ENCODE peak calls at places on chromosome 10, in four cellular contexts. Z, F, N and K are unnamed samples.
A peak's percentile ranks its signal among the peaks of the same experiment; 100 is the strongest.

GRCh38 chr10:67224553-67224952 is 298.7 kb downstream of the LRRTM3 start:
- DNase-seq in Z (peak; percentile 35), F (no peak), N (no peak), K (no peak)

GRCh38 chr10:69101451-69102095 is 13.7 kb downstream of the SRGN start:
- DNase-seq in Z (no peak), F (no peak), N (no peak), K (no peak)

GRCh38 chr10:23095966-23096813 is 811 bp downstream of the MSRB2 start:
- DNase-seq in Z (peak; percentile 78), F (peak; percentile 78), N (peak; percentile 24), K (no peak)

GRCh38 chr10:33808475-33808874 is 474.0 kb upstream of the NRP1 start:
- DNase-seq in Z (no peak), F (no peak), N (no peak), K (no peak)

GRCh38 chr10:56469482-56469881 is 108.4 kb upstream of the ZWINT start:
- DNase-seq in Z (no peak), F (no peak), N (no peak), K (no peak)

GRCh38 chr10:71865561-71866041 is 14.6 kb upstream of the PSAP start:
- DNase-seq in Z (no peak), F (peak; percentile 26), N (no peak), K (peak; percentile 41)

GRCh38 chr10:100153239-100153840 is 32.5 kb downstream of the ERLIN1 start:
- DNase-seq in Z (no peak), F (no peak), N (no peak), K (no peak)

GRCh38 chr10:69500864-69501468 is 49.7 kb downstream of the TSPAN15 start:
- DNase-seq in Z (peak; percentile 28), F (no peak), N (no peak), K (no peak)

GRCh38 chr10:132459252-132460028 is 62.4 kb downstream of the PWWP2B start:
- DNase-seq in Z (no peak), F (peak; percentile 48), N (no peak), K (peak; percentile 59)

GRCh38 chr10:126924915-126925300 is 19.7 kb downstream of the DOCK1 start:
- DNase-seq in Z (no peak), F (no peak), N (no peak), K (no peak)

GRCh38 chr10:97713351-97713827 is at the start of gene MARVELD1:
- DNase-seq in Z (peak; percentile 92), F (peak; percentile 91), N (peak; percentile 59), K (peak; percentile 83)

GRCh38 chr10:74223755-74224530 is 72.9 kb downstream of the ADK start:
- DNase-seq in Z (no peak), F (no peak), N (no peak), K (no peak)

GRCh38 chr10:47379445-47379785 is 4.7 kb downstream of the ZNF488 start:
- DNase-seq in Z (no peak), F (no peak), N (no peak), K (no peak)

GRCh38 chr10:31774928-31775668 is 153.5 kb downstream of the ARHGAP12 start:
- DNase-seq in Z (no peak), F (no peak), N (peak; percentile 8), K (no peak)

GRCh38 chr10:5506751-5507648 is 7.6 kb upstream of the CALML5 start:
- DNase-seq in Z (no peak), F (no peak), N (no peak), K (no peak)

GRCh38 chr10:104150206-104150605 is 28.2 kb downstream of the SFR1 start:
- DNase-seq in Z (no peak), F (no peak), N (no peak), K (no peak)

GRCh38 chr10:22978918-22979317 is 51.1 kb downstream of the ARMC3 start:
- DNase-seq in Z (no peak), F (no peak), N (no peak), K (no peak)

GRCh38 chr10:62990126-62990525 is 143.0 kb upstream of the NRBF2 start:
- DNase-seq in Z (no peak), F (no peak), N (no peak), K (no peak)

GRCh38 chr10:62993121-62993520 is 140.0 kb upstream of the NRBF2 start:
- DNase-seq in Z (no peak), F (no peak), N (no peak), K (no peak)

GRCh38 chr10:62996925-62997324 is 136.2 kb upstream of the NRBF2 start:
- DNase-seq in Z (no peak), F (no peak), N (no peak), K (no peak)

GRCh38 chr10:62992145-62992721 is 140.9 kb upstream of the NRBF2 start:
- DNase-seq in Z (no peak), F (no peak), N (no peak), K (no peak)
- H3K4me1 ChIP-seq in Z (peaks cover 8% of the 10 kb centered on the region), F (no peaks in the 10 kb centered on the region), N (no peaks in the 10 kb centered on the region), K (peaks cover 12% of the 10 kb centered on the region)

DNA sequence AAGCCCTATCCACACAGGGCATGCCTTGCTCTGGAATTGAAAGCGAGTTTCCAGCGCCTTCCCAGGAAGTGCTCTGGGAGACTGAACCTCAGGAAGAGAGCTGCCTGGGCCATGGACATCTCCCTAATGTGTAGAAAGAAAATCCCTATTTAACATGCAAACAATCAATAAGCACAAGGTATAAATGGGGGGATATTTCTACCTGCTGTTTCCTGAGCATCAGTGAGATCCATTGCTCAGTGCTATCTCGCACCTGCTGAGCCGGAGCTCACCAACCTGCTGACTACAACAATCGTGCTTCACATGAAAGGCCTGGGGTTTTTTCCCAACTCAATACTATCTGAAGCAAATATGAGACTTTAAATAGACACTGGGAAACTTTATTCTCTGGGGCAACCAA is 584.0 kb downstream of the GLRX3 start:
- DNase-seq in Z (no peak), F (no peak), N (no peak), K (no peak)
- H3K27ac ChIP-seq in Z (no peak overlapping the region), F (no peak overlapping the region), N (no peak overlapping the region), K (no peak overlapping the region)

GRCh38 chr10:124646483-124647352 is 97.5 kb downstream of the FAM53B start:
- DNase-seq in Z (peak; percentile 92), F (peak; percentile 91), N (no peak), K (no peak)
- H3K4me1 ChIP-seq in Z (peaks cover 65% of the 10 kb centered on the region), F (peaks cover 40% of the 10 kb centered on the region), N (peaks cover 20% of the 10 kb centered on the region), K (peaks cover 35% of the 10 kb centered on the region)

GRCh38 chr10:77524300-77524711 is 113.3 kb downstream of the KCNMA1 start:
- DNase-seq in Z (no peak), F (no peak), N (no peak), K (no peak)
- H3K27ac ChIP-seq in Z (no peak overlapping the region), F (no peak overlapping the region), N (no peak overlapping the region), K (no peak overlapping the region)

DNA sequence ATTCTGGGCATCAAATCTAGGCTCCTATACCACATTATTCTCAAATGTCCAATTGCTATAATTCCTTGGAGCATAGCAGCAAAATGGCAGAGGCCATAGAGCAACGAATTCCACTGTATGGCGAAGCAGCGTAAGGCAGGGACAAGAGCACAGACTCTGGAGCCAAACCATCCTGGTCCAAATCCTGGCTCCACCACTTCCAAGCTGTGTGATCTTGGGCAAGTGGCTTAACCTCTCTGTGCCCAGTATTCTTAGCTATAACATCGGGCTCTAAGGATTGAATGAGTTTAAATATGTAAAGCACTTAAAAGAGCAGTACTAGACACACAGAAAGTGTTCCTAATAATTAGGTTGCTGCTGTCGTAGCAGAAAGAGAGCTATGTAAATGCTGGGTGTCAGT is 56.2 kb downstream of the TACC2 start:
- DNase-seq in Z (no peak), F (no peak), N (no peak), K (no peak)
- H3K4me1 ChIP-seq in Z (peaks cover 8% of the 10 kb centered on the region), F (peaks cover 4% of the 10 kb centered on the region), N (peaks cover 19% of the 10 kb centered on the region), K (no peaks in the 10 kb centered on the region)

GRCh38 chr10:59901481-59901880 is 4.9 kb downstream of the CCDC6 start:
- DNase-seq in Z (no peak), F (no peak), N (no peak), K (no peak)
- H3K27ac ChIP-seq in Z (no peak overlapping the region), F (no peak overlapping the region), N (no peak overlapping the region), K (peak overlapping the region; percentile 58)

DNA sequence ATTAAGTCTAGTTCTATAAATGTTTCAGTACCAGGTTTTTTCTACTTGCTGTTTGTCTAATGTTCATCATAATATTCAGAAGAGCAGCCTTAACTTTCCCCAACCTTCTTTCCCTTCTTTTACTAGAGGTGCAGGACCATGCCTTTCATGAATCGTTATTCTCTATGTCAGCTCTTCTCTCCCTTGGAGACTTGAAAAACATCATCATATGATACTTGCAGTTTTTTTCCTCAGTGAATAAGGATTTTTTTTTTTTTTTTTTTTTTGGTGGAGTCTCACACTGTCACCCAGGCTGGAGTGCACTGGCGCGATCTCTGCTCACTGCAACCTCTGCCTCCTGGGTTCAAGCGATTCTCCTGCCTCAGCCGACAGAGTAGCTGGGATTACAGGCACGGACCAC is 30.1 kb downstream of the SMNDC1 start:
- DNase-seq in Z (no peak), F (no peak), N (no peak), K (no peak)
- H3K4me1 ChIP-seq in Z (peaks cover 8% of the 10 kb centered on the region), F (peaks cover 6% of the 10 kb centered on the region), N (no peaks in the 10 kb centered on the region), K (peaks cover 5% of the 10 kb centered on the region)

GRCh38 chr10:103040424-103040823 is 122.3 kb downstream of the CNNM2 start:
- DNase-seq in Z (no peak), F (no peak), N (no peak), K (no peak)

GRCh38 chr10:103042908-103043307 is 124.8 kb downstream of the CNNM2 start:
- DNase-seq in Z (no peak), F (no peak), N (no peak), K (no peak)

GRCh38 chr10:103041391-103041790 is 123.3 kb downstream of the CNNM2 start:
- DNase-seq in Z (no peak), F (no peak), N (no peak), K (no peak)

GRCh38 chr10:103044942-103045489 is 126.9 kb downstream of the CNNM2 start:
- DNase-seq in Z (no peak), F (no peak), N (no peak), K (no peak)

GRCh38 chr10:103042129-103042528 is 124.0 kb downstream of the CNNM2 start:
- DNase-seq in Z (no peak), F (no peak), N (no peak), K (no peak)
- H3K27ac ChIP-seq in Z (no peak overlapping the region), F (no peak overlapping the region), N (no peak overlapping the region), K (no peak overlapping the region)

GRCh38 chr10:79153753-79154152 is 85.0 kb downstream of the ZMIZ1 start:
- DNase-seq in Z (peak; percentile 92), F (peak; percentile 60), N (no peak), K (no peak)
- H3K4me1 ChIP-seq in Z (peaks cover 75% of the 10 kb centered on the region), F (peaks cover 64% of the 10 kb centered on the region), N (peaks cover 35% of the 10 kb centered on the region), K (peaks cover 68% of the 10 kb centered on the region)

GRCh38 chr10:114045738-114046458 is 2.2 kb downstream of the ADRB1 start:
- DNase-seq in Z (no peak), F (no peak), N (no peak), K (no peak)

GRCh38 chr10:114045071-114045737 is 1.5 kb downstream of the ADRB1 start:
- DNase-seq in Z (peak; percentile 79), F (no peak), N (no peak), K (no peak)

GRCh38 chr10:114044251-114045070 is 795 bp downstream of the ADRB1 start:
- DNase-seq in Z (peak; percentile 77), F (no peak), N (no peak), K (peak; percentile 54)

GRCh38 chr10:114042895-114043531 is 653 bp upstream of the ADRB1 start:
- DNase-seq in Z (peak; percentile 85), F (no peak), N (no peak), K (peak; percentile 54)

GRCh38 chr10:114043532-114044250 is at the start of gene ADRB1:
- DNase-seq in Z (peak; percentile 98), F (peak; percentile 41), N (peak; percentile 56), K (peak; percentile 88)
- H3K27ac ChIP-seq in Z (peak within 1 kb of the TSS; percentile 97), F (no peak within 1 kb of the TSS), N (no peak within 1 kb of the TSS), K (no peak within 1 kb of the TSS)